ENCODE peak calls at places on chromosomes 1 and 21, in five cellular contexts. One of them, this sample, is unnamed.

GRCh38 chr1:111448482-111448917 is 556 bp downstream of the WDR77 start:
- DNase-seq in H1: no peak
- DNase-seq in trophoblast cell: peak; percentile 39
- DNase-seq in H9: no peak
- DNase-seq in mesenchymal stem cell: no peak
- DNase-seq in this sample: no peak

GRCh38 chr1:24688621-24689195 is 45.6 kb downstream of the SRRM1 start:
- DNase-seq in H1: peak; percentile 63
- DNase-seq in mesenchymal stem cell: peak; percentile 78
- DNase-seq in trophoblast cell: peak; percentile 87
- DNase-seq in H9: peak; percentile 84
- DNase-seq in this sample: peak; percentile 70

GRCh38 chr1:241593186-241593585 is 47.0 kb downstream of the CHML start:
- DNase-seq in H1: no peak
- DNase-seq in trophoblast cell: no peak
- DNase-seq in H9: no peak
- DNase-seq in mesenchymal stem cell: no peak
- DNase-seq in this sample: no peak

GRCh38 chr1:174788981-174789380 is 210.8 kb upstream of the CACYBP start:
- DNase-seq in H9: no peak
- DNase-seq in H1: no peak
- DNase-seq in mesenchymal stem cell: peak; percentile 63
- DNase-seq in trophoblast cell: no peak
- DNase-seq in this sample: no peak

GRCh38 chr1:103211073-103211472 is 102.8 kb upstream of the COL11A1 start:
- DNase-seq in H1: no peak
- DNase-seq in trophoblast cell: no peak
- DNase-seq in H9: no peak
- DNase-seq in mesenchymal stem cell: peak; percentile 18
- DNase-seq in this sample: no peak

GRCh38 chr1:158180741-158181576 is at the start of gene CD1D:
- DNase-seq in H9: peak; percentile 64
- DNase-seq in H1: peak; percentile 19
- DNase-seq in mesenchymal stem cell: peak; percentile 56
- DNase-seq in trophoblast cell: no peak
- DNase-seq in this sample: peak; percentile 40

GRCh38 chr21:25772680-25773079 is 37.9 kb downstream of the GABPA start:
- DNase-seq in H1: no peak
- DNase-seq in mesenchymal stem cell: no peak
- DNase-seq in H9: no peak
- DNase-seq in trophoblast cell: peak; percentile 31
- DNase-seq in this sample: no peak

GRCh38 chr1:65572701-65573421 is 152.4 kb downstream of the LEPR start:
- DNase-seq in mesenchymal stem cell: no peak
- DNase-seq in trophoblast cell: no peak
- DNase-seq in H1: no peak
- DNase-seq in H9: no peak
- DNase-seq in this sample: no peak

GRCh38 chr1:43007377-43008105 is 48.9 kb upstream of the SLC2A1 start:
- DNase-seq in mesenchymal stem cell: no peak
- DNase-seq in trophoblast cell: no peak
- DNase-seq in H1: no peak
- DNase-seq in H9: peak; percentile 92
- DNase-seq in this sample: peak; percentile 58

GRCh38 chr1:94543003-94543402 is 1.4 kb upstream of the F3 start:
- DNase-seq in trophoblast cell: peak; percentile 66
- DNase-seq in H1: no peak
- DNase-seq in mesenchymal stem cell: peak; percentile 70
- DNase-seq in H9: no peak
- DNase-seq in this sample: no peak

GRCh38 chr1:94543893-94544635 is 2.5 kb upstream of the F3 start:
- DNase-seq in trophoblast cell: no peak
- DNase-seq in H1: no peak
- DNase-seq in mesenchymal stem cell: peak; percentile 75
- DNase-seq in H9: no peak
- DNase-seq in this sample: no peak

GRCh38 chr1:94541175-94542087 is at the start of gene F3:
- DNase-seq in H9: peak; percentile 91
- DNase-seq in trophoblast cell: peak; percentile 85
- DNase-seq in mesenchymal stem cell: peak; percentile 95
- DNase-seq in H1: peak; percentile 50
- DNase-seq in this sample: peak; percentile 75

GRCh38 chr1:94540440-94541174 is 952 bp downstream of the F3 start:
- DNase-seq in mesenchymal stem cell: no peak
- DNase-seq in H9: no peak
- DNase-seq in H1: no peak
- DNase-seq in trophoblast cell: peak; percentile 9
- DNase-seq in this sample: no peak

DNA sequence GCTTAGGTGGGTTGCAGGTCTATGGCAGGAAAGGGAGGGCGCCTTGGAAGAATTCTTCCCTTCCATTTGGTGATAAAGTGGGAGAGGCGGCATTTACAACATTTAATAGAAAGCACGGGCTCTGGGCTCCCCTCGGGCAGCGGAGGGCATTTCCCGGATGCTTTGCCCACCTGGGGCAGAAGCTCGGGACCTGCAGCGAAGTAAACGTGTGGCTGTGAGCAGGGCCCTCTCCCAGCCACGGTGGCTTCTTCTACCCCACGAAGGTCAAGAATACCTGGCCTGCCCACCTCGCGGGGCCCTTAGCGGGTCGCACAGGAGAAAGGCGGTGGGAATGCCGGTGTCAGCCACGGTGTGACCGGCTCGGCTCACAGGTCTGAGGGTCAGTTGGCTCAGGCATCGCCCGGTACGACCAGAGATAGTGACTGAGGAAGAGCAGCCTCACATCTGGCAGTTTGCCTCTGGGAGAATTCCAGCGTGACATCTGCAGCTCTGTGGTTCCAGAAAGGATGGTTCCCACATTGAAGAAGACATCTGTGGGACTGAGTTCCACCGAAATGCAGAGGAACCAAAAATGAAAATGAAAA is 621 bp upstream of the F3 start:
- DNase-seq in mesenchymal stem cell: peak; percentile 84
- DNase-seq in H1: no peak
- DNase-seq in trophoblast cell: peak; percentile 45
- DNase-seq in H9: no peak
- DNase-seq in this sample: no peak
- H3K9ac ChIP-seq in mesenchymal stem cell: peak overlapping the region; percentile 84
- H3K9ac ChIP-seq in H1: no peak overlapping the region
- H3K9ac ChIP-seq in trophoblast cell: peak overlapping the region; percentile 87
- H3K9ac ChIP-seq in H9: peak overlapping the region; percentile 38
- H3K9ac ChIP-seq in this sample: peak overlapping the region; percentile 32

GRCh38 chr1:30804822-30805221 is 47.2 kb upstream of the LAPTM5 start:
- DNase-seq in trophoblast cell: no peak
- DNase-seq in H1: no peak
- DNase-seq in H9: no peak
- DNase-seq in mesenchymal stem cell: no peak
- DNase-seq in this sample: no peak

GRCh38 chr1:30801826-30802198 is 44.2 kb upstream of the LAPTM5 start:
- DNase-seq in trophoblast cell: peak; percentile 86
- DNase-seq in H1: no peak
- DNase-seq in H9: peak; percentile 89
- DNase-seq in mesenchymal stem cell: peak; percentile 68
- DNase-seq in this sample: peak; percentile 85

GRCh38 chr1:30805301-30806003 is 47.9 kb upstream of the LAPTM5 start:
- DNase-seq in H1: no peak
- DNase-seq in H9: no peak
- DNase-seq in mesenchymal stem cell: no peak
- DNase-seq in trophoblast cell: no peak
- DNase-seq in this sample: no peak

GRCh38 chr1:30804381-30804780 is 46.8 kb upstream of the LAPTM5 start:
- DNase-seq in H1: no peak
- DNase-seq in mesenchymal stem cell: no peak
- DNase-seq in trophoblast cell: peak; percentile 36
- DNase-seq in H9: no peak
- DNase-seq in this sample: no peak

DNA sequence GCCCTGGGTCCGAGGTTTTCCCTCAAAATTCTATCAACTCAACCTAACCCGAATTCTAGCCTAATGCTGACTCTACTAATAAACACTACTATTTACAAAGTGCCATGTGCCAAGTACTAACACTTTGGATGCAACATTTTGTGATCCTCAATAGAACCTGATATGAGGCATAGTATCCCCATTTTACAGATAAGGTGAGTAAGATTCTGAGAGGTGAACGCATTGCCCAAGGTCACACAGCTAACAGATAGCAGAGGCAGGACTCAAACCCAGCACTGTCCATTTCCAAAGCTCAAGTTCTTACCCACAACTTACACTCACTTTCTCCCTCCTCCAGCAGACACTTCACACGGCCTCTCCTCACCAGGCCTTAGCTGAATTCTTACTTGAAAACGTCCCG is 46.0 kb upstream of the LAPTM5 start:
- DNase-seq in mesenchymal stem cell: no peak
- DNase-seq in H1: no peak
- DNase-seq in H9: no peak
- DNase-seq in trophoblast cell: no peak
- DNase-seq in this sample: no peak
- H2AK5ac ChIP-seq in mesenchymal stem cell: no peak overlapping the region
- H2AK5ac ChIP-seq in H1: no peak overlapping the region
- H2AK5ac ChIP-seq in H9: no peak overlapping the region
- H2AK5ac ChIP-seq in trophoblast cell: no peak overlapping the region
- H2AK5ac ChIP-seq in this sample: no peak overlapping the region

DNA sequence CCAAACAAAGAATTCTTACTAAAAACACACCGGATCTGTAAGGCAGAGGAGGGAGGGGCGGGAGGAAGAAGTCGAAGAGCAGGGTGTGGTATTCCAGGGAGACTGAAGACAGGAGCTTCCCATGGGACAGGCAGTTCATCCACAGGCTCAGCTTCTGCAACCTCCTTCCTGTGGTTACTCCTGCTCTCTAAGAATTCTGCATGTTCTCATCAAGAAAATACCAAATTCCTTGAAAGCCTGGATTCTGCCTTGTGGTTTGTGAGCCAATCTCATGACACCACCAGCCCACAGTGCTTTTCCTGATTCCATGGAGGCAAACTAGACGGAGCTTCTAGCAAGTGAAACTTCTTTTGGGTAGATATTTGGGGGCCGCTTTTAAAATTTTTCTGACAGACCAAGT is 1.1 kb upstream of the ST6GALNAC3 start:
- DNase-seq in trophoblast cell: peak; percentile 44
- DNase-seq in H9: no peak
- DNase-seq in H1: no peak
- DNase-seq in mesenchymal stem cell: peak; percentile 94
- DNase-seq in this sample: no peak
- H2BK12ac ChIP-seq in trophoblast cell: no peak overlapping the region
- H2BK12ac ChIP-seq in H9: no peak overlapping the region
- H2BK12ac ChIP-seq in H1: no peak overlapping the region
- H2BK12ac ChIP-seq in mesenchymal stem cell: no peak overlapping the region
- H2BK12ac ChIP-seq in this sample: no peak overlapping the region

GRCh38 chr1:5994713-5995621 is 2.7 kb upstream of the NPHP4 start:
- DNase-seq in mesenchymal stem cell: no peak
- DNase-seq in H9: no peak
- DNase-seq in trophoblast cell: no peak
- DNase-seq in H1: no peak
- DNase-seq in this sample: no peak

GRCh38 chr1:5992034-5992813 is at the start of gene NPHP4:
- DNase-seq in mesenchymal stem cell: peak; percentile 99
- DNase-seq in H1: peak; percentile 100
- DNase-seq in H9: peak; percentile 100
- DNase-seq in trophoblast cell: peak; percentile 99
- DNase-seq in this sample: peak; percentile 100

GRCh38 chr1:5991784-5992033 is 516 bp downstream of the NPHP4 start:
- DNase-seq in mesenchymal stem cell: no peak
- DNase-seq in H1: no peak
- DNase-seq in trophoblast cell: no peak
- DNase-seq in H9: no peak
- DNase-seq in this sample: no peak

GRCh38 chr1:5992814-5993552 is 758 bp upstream of the NPHP4 start:
- DNase-seq in H9: no peak
- DNase-seq in H1: no peak
- DNase-seq in mesenchymal stem cell: peak; percentile 9
- DNase-seq in trophoblast cell: no peak
- DNase-seq in this sample: no peak

GRCh38 chr1:5993553-5994510 is 1.6 kb upstream of the NPHP4 start:
- DNase-seq in H9: no peak
- DNase-seq in mesenchymal stem cell: no peak
- DNase-seq in trophoblast cell: no peak
- DNase-seq in H1: no peak
- DNase-seq in this sample: no peak
- H3K9ac ChIP-seq in H9: no peak overlapping the region
- H3K9ac ChIP-seq in mesenchymal stem cell: peak overlapping the region; percentile 64
- H3K9ac ChIP-seq in trophoblast cell: no peak overlapping the region
- H3K9ac ChIP-seq in H1: no peak overlapping the region
- H3K9ac ChIP-seq in this sample: peak overlapping the region; percentile 83

GRCh38 chr1:17045623-17046022 is 8.2 kb downstream of the SDHB start:
- DNase-seq in H9: no peak
- DNase-seq in mesenchymal stem cell: no peak
- DNase-seq in trophoblast cell: peak; percentile 42
- DNase-seq in H1: no peak
- DNase-seq in this sample: no peak
- H2AK5ac ChIP-seq in H9: no peak overlapping the region
- H2AK5ac ChIP-seq in mesenchymal stem cell: peak overlapping the region; percentile 48
- H2AK5ac ChIP-seq in trophoblast cell: no peak overlapping the region
- H2AK5ac ChIP-seq in H1: no peak overlapping the region
- H2AK5ac ChIP-seq in this sample: no peak overlapping the region

GRCh38 chr1:150383629-150384318 is 19.8 kb downstream of the RPRD2 start:
- DNase-seq in mesenchymal stem cell: no peak
- DNase-seq in H9: no peak
- DNase-seq in H1: no peak
- DNase-seq in trophoblast cell: no peak
- DNase-seq in this sample: no peak
- H2BK12ac ChIP-seq in mesenchymal stem cell: no peak overlapping the region
- H2BK12ac ChIP-seq in H9: no peak overlapping the region
- H2BK12ac ChIP-seq in H1: no peak overlapping the region
- H2BK12ac ChIP-seq in trophoblast cell: no peak overlapping the region
- H2BK12ac ChIP-seq in this sample: no peak overlapping the region

DNA sequence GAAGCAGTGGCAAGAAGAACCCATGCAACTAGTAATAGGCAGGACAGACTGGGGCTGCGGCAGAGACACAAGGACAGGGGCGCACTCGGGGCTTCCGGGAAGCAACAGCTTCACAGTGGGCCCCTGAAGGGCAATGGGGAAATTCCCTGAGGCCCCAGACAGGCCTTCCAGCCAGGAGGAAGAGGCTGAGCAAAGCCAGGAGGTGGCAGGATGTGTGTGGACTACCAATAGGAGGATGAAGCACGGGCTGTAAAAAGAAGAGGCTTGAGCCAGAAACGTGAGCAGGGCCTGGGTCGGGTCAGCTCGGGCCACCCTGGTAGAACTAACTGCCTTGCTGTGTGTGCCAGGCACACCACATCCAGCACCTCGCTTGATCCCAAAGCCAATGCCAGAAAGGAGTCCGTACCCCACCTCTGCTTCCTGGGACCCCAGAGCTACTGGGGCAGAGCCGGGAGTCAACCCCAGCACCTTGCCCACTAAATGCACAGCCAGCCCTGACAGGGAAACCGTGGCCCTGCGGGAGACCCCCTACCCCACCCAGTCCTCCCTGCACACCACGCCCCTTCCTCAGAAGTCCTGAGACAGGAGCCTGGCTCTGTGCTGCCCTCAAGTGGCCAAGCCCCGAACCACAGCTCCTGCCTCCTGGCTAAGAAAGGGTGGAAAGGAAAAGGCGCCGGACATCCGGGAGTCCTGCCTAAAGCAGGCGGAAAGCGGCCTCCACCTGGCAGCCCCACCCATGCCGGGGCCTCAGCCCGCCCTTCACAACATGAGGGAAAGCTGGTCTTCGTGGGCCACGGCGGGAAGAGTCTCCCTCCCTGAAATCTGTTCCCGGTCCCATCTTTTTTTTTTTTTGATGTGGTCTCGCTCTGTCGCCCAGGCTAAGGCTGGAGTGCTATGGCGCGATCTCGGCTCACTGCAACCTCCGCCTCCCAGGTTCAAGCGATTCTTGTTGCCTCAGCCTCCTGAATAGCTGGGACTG is 33.7 kb downstream of the TTC39A start:
- DNase-seq in H9: peak; percentile 95
- DNase-seq in H1: peak; percentile 83
- DNase-seq in mesenchymal stem cell: peak; percentile 70
- DNase-seq in trophoblast cell: peak; percentile 89
- DNase-seq in this sample: peak; percentile 83
- H3K9ac ChIP-seq in H9: no peak overlapping the region
- H3K9ac ChIP-seq in H1: no peak overlapping the region
- H3K9ac ChIP-seq in mesenchymal stem cell: peak overlapping the region; percentile 87
- H3K9ac ChIP-seq in trophoblast cell: no peak overlapping the region
- H3K9ac ChIP-seq in this sample: no peak overlapping the region

This sample was measured in neuronal stem cell.